ENCODE peak calls at places on chromosomes 13 and 19, in seven cellular contexts. One of them, this sample, is unnamed.

GRCh38 chr19:14700711-14701110 is 10.9 kb downstream of the ZNF333 start:
- DNase-seq in tibial nerve: no peak
- DNase-seq in AG09319: no peak
- DNase-seq in ovary: no peak
- DNase-seq in thoracic aorta: no peak
- DNase-seq in K562: no peak
- DNase-seq in osteoblast: no peak
- DNase-seq in this sample: no peak

GRCh38 chr19:42122691-42123607 is 9.3 kb downstream of the POU2F2 start:
- DNase-seq in tibial nerve: no peak
- DNase-seq in AG09319: no peak
- DNase-seq in ovary: no peak
- DNase-seq in thoracic aorta: no peak
- DNase-seq in K562: no peak
- DNase-seq in osteoblast: peak
- DNase-seq in this sample: no peak

GRCh38 chr19:10009714-10010224 is 535 bp downstream of the COL5A3 start:
- DNase-seq in tibial nerve: no peak
- DNase-seq in AG09319: no peak
- DNase-seq in ovary: no peak
- DNase-seq in thoracic aorta: no peak
- DNase-seq in K562: no peak
- DNase-seq in osteoblast: peak
- DNase-seq in this sample: no peak

GRCh38 chr19:35353635-35354034 is 4.6 kb upstream of the FFAR3 start:
- DNase-seq in tibial nerve: no peak
- DNase-seq in AG09319: no peak
- DNase-seq in ovary: no peak
- DNase-seq in thoracic aorta: no peak
- DNase-seq in K562: no peak
- DNase-seq in osteoblast: no peak
- DNase-seq in this sample: no peak

GRCh38 chr19:970695-971094 is 13.4 kb upstream of the WDR18 start:
- DNase-seq in tibial nerve: no peak
- DNase-seq in AG09319: no peak
- DNase-seq in ovary: no peak
- DNase-seq in thoracic aorta: no peak
- DNase-seq in K562: peak
- DNase-seq in osteoblast: no peak
- DNase-seq in this sample: no peak

GRCh38 chr19:406121-406711 is 2.7 kb downstream of the C2CD4C start:
- DNase-seq in tibial nerve: no peak
- DNase-seq in AG09319: no peak
- DNase-seq in ovary: no peak
- DNase-seq in thoracic aorta: no peak
- DNase-seq in K562: no peak
- DNase-seq in osteoblast: peak
- DNase-seq in this sample: no peak

GRCh38 chr13:70960841-70961443 is 852.7 kb upstream of the KLHL1 start:
- DNase-seq in tibial nerve: no peak
- DNase-seq in AG09319: no peak
- DNase-seq in ovary: no peak
- DNase-seq in thoracic aorta: no peak
- DNase-seq in K562: no peak
- DNase-seq in osteoblast: peak
- DNase-seq in this sample: no peak

GRCh38 chr13:25980255-25980654 is 71.6 kb downstream of the SHISA2 start:
- DNase-seq in tibial nerve: no peak
- DNase-seq in AG09319: no peak
- DNase-seq in ovary: no peak
- DNase-seq in thoracic aorta: no peak
- DNase-seq in K562: no peak
- DNase-seq in osteoblast: peak
- DNase-seq in this sample: peak

GRCh38 chr13:114068723-114069322 is 63.6 kb downstream of the RASA3 start:
- DNase-seq in tibial nerve: peak
- DNase-seq in AG09319: peak
- DNase-seq in ovary: peak
- DNase-seq in thoracic aorta: no peak
- DNase-seq in K562: no peak
- DNase-seq in osteoblast: peak
- DNase-seq in this sample: no peak

GRCh38 chr13:41130356-41130755 is 2.2 kb downstream of the KBTBD6 start:
- DNase-seq in tibial nerve: no peak
- DNase-seq in AG09319: no peak
- DNase-seq in ovary: no peak
- DNase-seq in thoracic aorta: no peak
- DNase-seq in K562: no peak
- DNase-seq in osteoblast: peak
- DNase-seq in this sample: no peak

GRCh38 chr19:51294211-51294976 is 17.1 kb upstream of the IGLON5 start:
- DNase-seq in tibial nerve: no peak
- DNase-seq in AG09319: no peak
- DNase-seq in ovary: no peak
- DNase-seq in thoracic aorta: no peak
- DNase-seq in K562: no peak
- DNase-seq in osteoblast: peak
- DNase-seq in this sample: no peak

GRCh38 chr13:79692846-79693245 is 211.9 kb downstream of the NDFIP2 start:
- DNase-seq in tibial nerve: no peak
- DNase-seq in AG09319: peak
- DNase-seq in ovary: no peak
- DNase-seq in thoracic aorta: no peak
- DNase-seq in K562: no peak
- DNase-seq in osteoblast: no peak
- DNase-seq in this sample: no peak

GRCh38 chr13:48320906-48321510 is 17.5 kb downstream of the RB1 start:
- DNase-seq in tibial nerve: no peak
- DNase-seq in AG09319: no peak
- DNase-seq in ovary: no peak
- DNase-seq in thoracic aorta: no peak
- DNase-seq in K562: no peak
- DNase-seq in osteoblast: no peak
- DNase-seq in this sample: no peak

GRCh38 chr19:38616265-38616664 is 1.5 kb downstream of the MAP4K1 start:
- DNase-seq in tibial nerve: no peak
- DNase-seq in AG09319: no peak
- DNase-seq in ovary: no peak
- DNase-seq in thoracic aorta: no peak
- DNase-seq in K562: no peak
- DNase-seq in osteoblast: peak
- DNase-seq in this sample: no peak

GRCh38 chr19:12141405-12141736 is 1.2 kb upstream of the ZNF20 start:
- DNase-seq in tibial nerve: no peak
- DNase-seq in AG09319: no peak
- DNase-seq in ovary: no peak
- DNase-seq in thoracic aorta: no peak
- DNase-seq in K562: no peak
- DNase-seq in osteoblast: no peak
- DNase-seq in this sample: no peak

GRCh38 chr19:16361926-16362325 is 37.3 kb downstream of the KLF2 start:
- DNase-seq in tibial nerve: no peak
- DNase-seq in AG09319: no peak
- DNase-seq in ovary: no peak
- DNase-seq in thoracic aorta: no peak
- DNase-seq in K562: no peak
- DNase-seq in osteoblast: peak
- DNase-seq in this sample: no peak

DNA sequence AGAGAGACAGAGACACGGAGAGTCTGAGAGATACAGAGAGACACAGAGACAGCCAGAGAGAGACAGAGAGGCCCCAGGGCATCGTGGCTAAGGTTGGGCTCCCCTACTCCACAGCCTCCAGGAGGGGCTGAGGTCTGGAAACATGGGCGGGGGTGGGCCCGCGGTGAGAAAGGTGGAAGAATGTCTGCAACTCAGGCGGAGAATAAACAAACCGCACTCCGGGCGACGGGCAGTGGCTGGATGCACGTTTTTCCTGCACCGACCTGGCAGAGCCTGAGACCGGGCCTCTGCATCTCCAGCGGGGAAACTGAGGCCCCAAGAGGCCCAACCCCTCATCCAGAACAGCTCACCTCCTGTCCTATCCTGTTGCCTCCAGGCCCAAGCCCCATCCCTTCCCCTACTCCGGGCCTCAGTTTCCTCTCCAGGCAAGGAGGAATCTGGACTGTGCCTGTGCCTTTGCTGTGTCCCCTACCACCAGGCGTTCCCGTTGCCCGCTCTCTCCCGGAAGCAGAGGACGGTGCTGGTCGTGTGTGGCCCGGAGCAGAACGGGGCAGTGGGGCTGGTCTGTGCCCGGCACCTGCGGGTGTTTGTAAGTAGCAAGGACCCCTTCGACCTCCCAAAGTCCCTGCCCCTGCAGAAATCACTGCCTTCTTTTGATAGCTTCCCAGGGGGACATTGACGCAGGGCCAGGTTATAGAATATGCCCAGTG is 3.4 kb upstream of the CILP2 start:
- DNase-seq in tibial nerve: no peak
- DNase-seq in AG09319: no peak
- DNase-seq in ovary: no peak
- DNase-seq in thoracic aorta: no peak
- DNase-seq in K562: no peak
- DNase-seq in osteoblast: peak
- DNase-seq in this sample: no peak
- TF ChIP-seq CTCF in tibial nerve: no peak
- TF ChIP-seq CTCF in AG09319: no peak
- TF ChIP-seq CTCF in ovary: no peak
- TF ChIP-seq CTCF in thoracic aorta: no peak
- TF ChIP-seq CTCF in K562: no peak
- TF ChIP-seq CTCF in osteoblast: no peak
- TF ChIP-seq CTCF in this sample: no peak

DNA sequence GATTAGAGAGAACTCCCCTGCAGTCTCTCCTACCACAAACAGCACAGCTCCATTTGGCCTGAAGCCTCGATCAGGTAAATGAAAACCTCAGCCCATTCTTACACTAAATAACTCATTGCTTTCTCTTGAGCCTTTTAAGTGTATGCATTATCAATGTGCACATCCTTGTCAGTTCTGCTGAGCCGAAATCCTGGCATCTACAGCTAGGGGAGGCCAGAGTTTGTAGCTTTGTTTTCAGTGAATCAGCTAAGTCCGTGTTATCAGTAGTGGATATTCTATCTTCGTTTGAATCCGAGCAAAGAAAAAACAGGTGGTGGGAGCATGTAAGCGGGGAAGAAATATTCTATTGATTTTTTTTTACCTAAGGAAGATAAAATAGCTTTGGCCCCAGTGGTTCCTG is 84.4 kb downstream of the ESD start:
- DNase-seq in tibial nerve: no peak
- DNase-seq in AG09319: no peak
- DNase-seq in ovary: no peak
- DNase-seq in thoracic aorta: no peak
- DNase-seq in K562: no peak
- DNase-seq in osteoblast: no peak
- DNase-seq in this sample: no peak
- TF ChIP-seq CTCF in tibial nerve: no peak
- TF ChIP-seq CTCF in AG09319: no peak
- TF ChIP-seq CTCF in ovary: no peak
- TF ChIP-seq CTCF in thoracic aorta: no peak
- TF ChIP-seq CTCF in K562: no peak
- TF ChIP-seq CTCF in osteoblast: no peak
- TF ChIP-seq CTCF in this sample: no peak

DNA sequence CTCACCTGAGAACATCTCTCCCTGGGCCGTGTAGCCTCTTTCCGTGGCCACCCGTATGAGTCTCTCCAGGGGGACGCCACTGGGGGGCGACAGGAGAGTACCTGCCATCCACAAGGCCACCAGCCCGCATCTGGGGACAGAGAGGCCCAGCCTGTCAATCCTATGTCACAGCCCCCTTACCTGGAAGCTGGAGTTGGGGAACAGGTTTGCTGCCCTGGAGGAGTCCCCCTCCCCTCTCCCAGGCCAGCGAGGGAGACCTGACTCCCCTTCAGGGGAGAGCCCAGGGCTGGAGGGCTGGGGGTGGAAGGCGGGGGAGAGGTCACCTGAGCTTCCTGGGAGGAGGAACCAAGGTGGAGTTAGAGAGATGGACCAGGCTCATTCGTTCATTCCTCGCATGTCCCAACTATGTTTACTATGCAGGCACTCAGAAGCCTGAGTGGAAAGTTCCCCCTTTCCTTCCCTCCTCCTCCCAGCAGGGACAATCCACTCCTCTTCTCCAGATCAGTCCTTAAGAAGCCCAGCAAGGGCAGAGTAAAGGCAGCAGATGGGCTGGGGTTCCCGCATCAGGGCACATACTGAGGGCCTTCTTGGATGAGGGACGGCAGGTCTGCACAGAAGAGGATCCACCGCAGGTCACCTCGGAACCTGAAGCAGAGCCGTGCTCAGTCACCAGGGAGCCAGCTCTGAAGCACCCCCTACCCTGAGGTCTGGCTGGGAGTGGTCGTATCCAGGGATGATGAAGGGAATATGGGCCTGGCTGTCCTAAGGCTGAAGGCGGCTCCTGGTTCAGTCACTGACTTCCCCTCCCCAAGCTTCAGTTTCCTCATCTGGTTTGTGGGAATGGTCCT is 5.5 kb downstream of the ACTMAP start:
- DNase-seq in tibial nerve: no peak
- DNase-seq in AG09319: no peak
- DNase-seq in ovary: no peak
- DNase-seq in thoracic aorta: no peak
- DNase-seq in K562: peak
- DNase-seq in osteoblast: no peak
- DNase-seq in this sample: no peak
- TF ChIP-seq CTCF in tibial nerve: no peak
- TF ChIP-seq CTCF in AG09319: no peak
- TF ChIP-seq CTCF in ovary: no peak
- TF ChIP-seq CTCF in thoracic aorta: no peak
- TF ChIP-seq CTCF in K562: peak
- TF ChIP-seq CTCF in osteoblast: no peak
- TF ChIP-seq CTCF in this sample: peak

GRCh38 chr13:31452525-31452924 is 252.8 kb downstream of the B3GLCT start:
- DNase-seq in tibial nerve: no peak
- DNase-seq in AG09319: no peak
- DNase-seq in ovary: no peak
- DNase-seq in thoracic aorta: no peak
- DNase-seq in K562: no peak
- DNase-seq in osteoblast: no peak
- DNase-seq in this sample: no peak
- TF ChIP-seq CTCF in tibial nerve: no peak
- TF ChIP-seq CTCF in AG09319: no peak
- TF ChIP-seq CTCF in ovary: no peak
- TF ChIP-seq CTCF in thoracic aorta: no peak
- TF ChIP-seq CTCF in K562: no peak
- TF ChIP-seq CTCF in osteoblast: no peak
- TF ChIP-seq CTCF in this sample: no peak

This sample was measured in retinal pigment epithelial cell.